ENCODE peak calls at places on chromosome 14, in five cellular contexts. M is pancreas, Y is spleen, P is lung, S is cardiac muscle cell. C is an unnamed sample.

GRCh38 chr14:80425686-80426085 is 214.4 kb upstream of the DIO2 start:
- DNase-seq in M (no peak), Y (no peak), P (no peak), S (peak), C (no peak)

GRCh38 chr14:91300283-91300841 is 55.9 kb upstream of the GPR68 start:
- DNase-seq in M (no peak), Y (peak), P (no peak), S (no peak), C (no peak)

GRCh38 chr14:103624860-103625259 is 4.2 kb upstream of the KLC1 start:
- DNase-seq in M (no peak), Y (peak), P (peak), S (peak), C (no peak)

GRCh38 chr14:28751467-28752058 is 15.0 kb upstream of the FOXG1 start:
- DNase-seq in M (no peak), Y (no peak), P (no peak), S (peak), C (no peak)

GRCh38 chr14:39491134-39491541 is 58.9 kb upstream of the FBXO33 start:
- DNase-seq in M (no peak), Y (no peak), P (no peak), S (peak), C (no peak)

GRCh38 chr14:24232645-24233537 is at the start of gene GMPR2:
- DNase-seq in M (no peak), Y (peak), P (no peak), S (no peak), C (no peak)

GRCh38 chr14:78997811-78998210 is 827.6 kb downstream of the NRXN3 start:
- DNase-seq in M (no peak), Y (no peak), P (no peak), S (peak), C (no peak)

GRCh38 chr14:84857571-84857970 is 672.4 kb upstream of the FLRT2 start:
- DNase-seq in M (no peak), Y (no peak), P (no peak), S (no peak), C (no peak)

GRCh38 chr14:67680941-67681340 is 6.5 kb upstream of the VTI1B start:
- DNase-seq in M (no peak), Y (no peak), P (no peak), S (no peak), C (no peak)

GRCh38 chr14:85934886-85935254 is 404.9 kb downstream of the FLRT2 start:
- DNase-seq in M (no peak), Y (no peak), P (no peak), S (peak), C (no peak)

GRCh38 chr14:60654303-60654925 is 5.1 kb upstream of the SIX1 start:
- DNase-seq in M (no peak), Y (no peak), P (no peak), S (no peak), C (no peak)

GRCh38 chr14:44316647-44317432 is 190.2 kb downstream of the FSCB start:
- DNase-seq in M (no peak), Y (no peak), P (no peak), S (peak), C (no peak)

GRCh38 chr14:31057701-31058364 is 31.7 kb upstream of the STRN3 start:
- DNase-seq in M (no peak), Y (no peak), P (no peak), S (no peak), C (no peak)
- H3K27ac ChIP-seq in M (no peak), Y (no peak), P (no peak), S (no peak), C (no peak)

DNA sequence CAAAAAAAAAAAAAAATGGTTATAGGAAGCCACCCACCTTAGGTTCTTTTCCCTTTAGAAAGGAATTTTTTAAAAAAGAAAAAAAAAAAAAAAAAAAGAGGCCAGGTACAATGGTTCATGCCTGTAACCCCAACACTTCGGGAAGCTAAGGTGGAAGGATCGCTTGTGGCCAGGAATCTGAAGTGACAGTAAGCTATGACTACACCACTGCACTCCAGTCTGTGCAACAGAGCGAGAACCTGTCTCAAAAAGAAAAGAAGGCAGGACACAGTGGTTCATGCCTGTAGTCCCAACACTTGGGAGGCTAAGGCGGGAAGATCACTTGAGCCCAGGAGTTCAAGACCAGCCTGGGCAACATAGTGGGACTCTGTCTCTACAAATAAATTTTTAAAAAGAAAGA is 36.0 kb downstream of the SPTLC2 start:
- DNase-seq in M (no peak), Y (no peak), P (no peak), S (no peak), C (no peak)
- H3K27ac ChIP-seq in M (no peak), Y (peak), P (no peak), S (no peak), C (no peak)

GRCh38 chr14:68905107-68905895 is 73.8 kb downstream of the ACTN1 start:
- DNase-seq in M (no peak), Y (no peak), P (no peak), S (no peak), C (no peak)

GRCh38 chr14:68908860-68909259 is 70.2 kb downstream of the ACTN1 start:
- DNase-seq in M (no peak), Y (no peak), P (no peak), S (no peak), C (no peak)

GRCh38 chr14:68910540-68910939 is 68.6 kb downstream of the ACTN1 start:
- DNase-seq in M (no peak), Y (no peak), P (no peak), S (no peak), C (no peak)

GRCh38 chr14:68906439-68906838 is 72.7 kb downstream of the ACTN1 start:
- DNase-seq in M (no peak), Y (no peak), P (no peak), S (no peak), C (no peak)

DNA sequence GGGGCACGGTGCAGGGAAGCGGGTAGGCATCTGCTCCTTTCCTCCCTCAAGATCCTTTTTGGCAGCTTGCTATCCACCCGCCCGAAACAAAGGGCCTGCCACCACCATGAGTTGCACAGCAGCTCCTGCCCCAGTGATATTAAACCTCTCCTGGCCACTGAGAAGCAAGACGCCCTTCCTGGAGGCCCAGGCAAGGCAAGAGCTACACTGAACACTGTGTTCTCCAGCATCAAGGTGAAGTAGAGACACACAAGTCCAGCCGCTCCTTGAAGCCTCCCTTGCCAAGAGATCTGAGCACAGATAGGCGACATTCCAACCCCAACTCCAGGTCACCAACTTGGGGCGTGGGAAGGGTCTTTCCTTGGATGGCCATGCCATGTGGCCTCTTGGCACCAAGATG is 70.9 kb downstream of the ACTN1 start:
- DNase-seq in M (no peak), Y (no peak), P (no peak), S (no peak), C (no peak)
- H3K27ac ChIP-seq in M (no peak), Y (no peak), P (no peak), S (no peak), C (no peak)

GRCh38 chr14:50039120-50039517 is 77.3 kb downstream of the VCPKMT start:
- DNase-seq in M (no peak), Y (no peak), P (no peak), S (no peak), C (no peak)

GRCh38 chr14:50040401-50040775 is 76.0 kb downstream of the VCPKMT start:
- DNase-seq in M (no peak), Y (no peak), P (no peak), S (peak), C (no peak)

GRCh38 chr14:50038398-50039119 is 77.8 kb downstream of the VCPKMT start:
- DNase-seq in M (no peak), Y (no peak), P (peak), S (peak), C (no peak)

GRCh38 chr14:50040905-50041465 is 75.4 kb downstream of the VCPKMT start:
- DNase-seq in M (no peak), Y (no peak), P (no peak), S (no peak), C (no peak)

GRCh38 chr14:50039734-50040400 is 76.5 kb downstream of the VCPKMT start:
- DNase-seq in M (no peak), Y (no peak), P (peak), S (peak), C (no peak)
- H3K27ac ChIP-seq in M (no peak), Y (peak), P (peak), S (no peak), C (no peak)

GRCh38 chr14:52926994-52927393 is 23.9 kb downstream of the FERMT2 start:
- DNase-seq in M (no peak), Y (no peak), P (no peak), S (peak), C (no peak)
- H3K27ac ChIP-seq in M (no peak), Y (no peak), P (no peak), S (no peak), C (no peak)

GRCh38 chr14:101073598-101073965 is 170.1 kb upstream of the RTL1 start:
- DNase-seq in M (no peak), Y (peak), P (peak), S (no peak), C (no peak)

GRCh38 chr14:101072531-101072930 is 169.0 kb upstream of the RTL1 start:
- DNase-seq in M (no peak), Y (peak), P (peak), S (no peak), C (no peak)

GRCh38 chr14:101074124-101075024 is 170.9 kb upstream of the RTL1 start:
- DNase-seq in M (no peak), Y (peak), P (peak), S (no peak), C (no peak)

GRCh38 chr14:101072070-101072469 is 168.5 kb upstream of the RTL1 start:
- DNase-seq in M (no peak), Y (no peak), P (no peak), S (no peak), C (no peak)

DNA sequence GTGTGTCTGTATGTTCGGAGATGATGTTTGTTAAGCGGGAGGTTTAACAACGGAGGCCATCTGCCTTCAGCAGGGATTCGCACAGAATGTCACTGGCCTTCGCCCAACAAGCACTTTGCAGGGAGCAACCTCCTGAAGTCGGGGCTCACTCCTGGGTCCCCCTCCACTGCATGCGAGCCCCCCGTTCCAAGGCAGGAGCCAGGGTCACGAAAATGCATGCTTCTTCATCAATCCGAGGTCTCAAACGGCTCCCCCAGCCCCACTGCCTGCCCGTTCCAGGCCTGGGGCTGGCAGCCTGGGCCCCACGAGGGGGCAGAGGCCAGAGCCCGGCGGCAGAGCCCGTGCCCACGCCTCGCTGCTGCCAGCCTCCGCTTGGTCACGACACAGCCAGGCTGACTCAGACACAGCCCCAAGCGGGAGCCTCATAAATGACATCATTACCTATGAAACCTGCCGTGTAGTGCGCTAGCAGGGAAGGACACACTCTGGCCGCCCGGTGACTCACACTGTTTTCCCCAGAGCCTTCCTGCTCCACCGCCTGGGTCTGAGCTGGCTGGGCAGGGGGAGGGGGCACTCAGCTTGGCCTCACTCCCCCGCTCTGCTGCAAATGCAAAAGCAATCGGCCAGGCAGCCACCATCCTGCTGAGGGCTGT is 169.5 kb upstream of the RTL1 start:
- DNase-seq in M (peak), Y (peak), P (peak), S (peak), C (no peak)
- H3K27ac ChIP-seq in M (no peak), Y (no peak), P (no peak), S (no peak), C (no peak)

C was measured in substantia nigra.